ENCODE peak calls at places on chromosomes 2 and 18, in four cellular contexts. H, X, N and T are unnamed samples.

GRCh38 chr2:27569398-27569797 is 13.4 kb upstream of the ZNF512 start:
- DNase-seq in H (no peak), X (no peak), N (peak), T (no peak)

GRCh38 chr2:102514061-102514785 is 41.2 kb downstream of the SLC9A4 start:
- DNase-seq in H (no peak), X (no peak), N (peak), T (no peak)

GRCh38 chr18:12773369-12773768 is 70.5 kb downstream of the PSMG2 start:
- DNase-seq in H (peak), X (no peak), N (no peak), T (no peak)

GRCh38 chr2:150063950-150064549 is 423.4 kb downstream of the RND3 start:
- DNase-seq in H (no peak), X (no peak), N (no peak), T (no peak)

GRCh38 chr18:70373062-70373519 is 84.2 kb downstream of the SOCS6 start:
- DNase-seq in H (no peak), X (no peak), N (peak), T (no peak)

GRCh38 chr2:85747441-85747840 is 6.3 kb upstream of the ATOH8 start:
- DNase-seq in H (no peak), X (no peak), N (no peak), T (no peak)

GRCh38 chr2:224778474-224778877 is 62.3 kb upstream of the CCDC195 start:
- DNase-seq in H (peak), X (peak), N (peak), T (peak)

GRCh38 chr18:55401638-55402191 is 186.3 kb downstream of the TCF4 start:
- DNase-seq in H (peak), X (no peak), N (peak), T (no peak)

GRCh38 chr18:3455938-3456685 is 6.1 kb downstream of the TGIF1 start:
- DNase-seq in H (no peak), X (no peak), N (peak), T (no peak)

GRCh38 chr18:62407660-62408059 is 82.5 kb downstream of the TNFRSF11A start:
- DNase-seq in H (no peak), X (no peak), N (no peak), T (no peak)

GRCh38 chr2:203543898-203544328 is 8.8 kb upstream of the RAPH1 start:
- DNase-seq in H (no peak), X (no peak), N (no peak), T (no peak)

GRCh38 chr2:676647-677055 is 555 bp downstream of the TMEM18 start:
- DNase-seq in H (peak), X (peak), N (peak), T (peak)

GRCh38 chr2:134897932-134898331 is 20.7 kb upstream of the CCNT2 start:
- DNase-seq in H (no peak), X (no peak), N (peak), T (no peak)

GRCh38 chr2:147843421-147843863 is 1.4 kb upstream of the ACVR2A start:
- DNase-seq in H (no peak), X (no peak), N (no peak), T (no peak)

GRCh38 chr18:9708882-9709877 is 1.1 kb downstream of the RAB31 start:
- DNase-seq in H (peak), X (peak), N (no peak), T (no peak)

GRCh38 chr2:20617892-20618467 is 32.9 kb downstream of the HS1BP3 start:
- DNase-seq in H (peak), X (no peak), N (peak), T (peak)

GRCh38 chr2:208265371-208265806 is 666 bp upstream of the PIKFYVE start:
- DNase-seq in H (peak), X (no peak), N (peak), T (no peak)

GRCh38 chr2:148670773-148671172 is 26.2 kb downstream of the EPC2 start:
- DNase-seq in H (no peak), X (no peak), N (peak), T (no peak)

GRCh38 chr18:49071776-49072175 is 121.0 kb upstream of the SMAD7 start:
- DNase-seq in H (no peak), X (no peak), N (no peak), T (no peak)

GRCh38 chr18:42544901-42545300 is 570.6 kb downstream of the RIT2 start:
- DNase-seq in H (no peak), X (no peak), N (no peak), T (no peak)

GRCh38 chr2:188668017-188668663 is 306.0 kb upstream of the COL3A1 start:
- DNase-seq in H (no peak), X (no peak), N (peak), T (no peak)

GRCh38 chr2:238101891-238102841 is 2.0 kb downstream of the ESPNL start:
- DNase-seq in H (no peak), X (no peak), N (no peak), T (peak)

GRCh38 chr2:218145124-218145523 is 19.3 kb downstream of the CXCR2 start:
- DNase-seq in H (no peak), X (no peak), N (no peak), T (no peak)

GRCh38 chr18:13366977-13367892 is 148.7 kb downstream of the LDLRAD4 start:
- DNase-seq in H (peak), X (no peak), N (no peak), T (no peak)

GRCh38 chr2:123720760-123721159 is 304.3 kb upstream of the CNTNAP5 start:
- DNase-seq in H (no peak), X (no peak), N (no peak), T (no peak)

GRCh38 chr2:168169097-168169745 is 78.2 kb downstream of the STK39 start:
- DNase-seq in H (no peak), X (no peak), N (peak), T (no peak)